ENCODE peak calls at places on chromosomes 12 and 14, in four cellular contexts. P, Q, W and V are unnamed samples. For H3K4me1 and H3K36me3, the result is how much of the 10 kb centered on the place peaks cover.

GRCh38 chr12:12899530-12900380 is 8.4 kb downstream of the GPRC5A start:
- DNase-seq in P (no peak), Q (peak), W (no peak), V (no peak)

GRCh38 chr12:21815306-21816062 is 41.0 kb upstream of the KCNJ8 start:
- DNase-seq in P (no peak), Q (peak), W (no peak), V (no peak)

GRCh38 chr14:21090194-21090939 is 8.1 kb downstream of the ZNF219 start:
- DNase-seq in P (no peak), Q (no peak), W (no peak), V (no peak)

GRCh38 chr14:32754209-32754608 is 184.5 kb upstream of the NPAS3 start:
- DNase-seq in P (no peak), Q (no peak), W (no peak), V (no peak)

GRCh38 chr12:98698603-98699463 is 53.7 kb downstream of the APAF1 start:
- DNase-seq in P (peak), Q (peak), W (peak), V (peak)

GRCh38 chr12:31204995-31205582 is 120.9 kb downstream of the SINHCAF start:
- DNase-seq in P (no peak), Q (peak), W (no peak), V (no peak)

GRCh38 chr12:754871-755562 is 2.6 kb downstream of the WNK1 start:
- DNase-seq in P (no peak), Q (peak), W (peak), V (no peak)

GRCh38 chr12:6708968-6709394 is 8.4 kb upstream of the PIANP start:
- DNase-seq in P (no peak), Q (no peak), W (no peak), V (no peak)

GRCh38 chr14:20343855-20344205 is 395 bp downstream of the PARP2 start:
- DNase-seq in P (no peak), Q (peak), W (peak), V (peak)

GRCh38 chr12:94649349-94650142 is 811 bp downstream of the TMCC3 start:
- DNase-seq in P (peak), Q (peak), W (peak), V (peak)

DNA sequence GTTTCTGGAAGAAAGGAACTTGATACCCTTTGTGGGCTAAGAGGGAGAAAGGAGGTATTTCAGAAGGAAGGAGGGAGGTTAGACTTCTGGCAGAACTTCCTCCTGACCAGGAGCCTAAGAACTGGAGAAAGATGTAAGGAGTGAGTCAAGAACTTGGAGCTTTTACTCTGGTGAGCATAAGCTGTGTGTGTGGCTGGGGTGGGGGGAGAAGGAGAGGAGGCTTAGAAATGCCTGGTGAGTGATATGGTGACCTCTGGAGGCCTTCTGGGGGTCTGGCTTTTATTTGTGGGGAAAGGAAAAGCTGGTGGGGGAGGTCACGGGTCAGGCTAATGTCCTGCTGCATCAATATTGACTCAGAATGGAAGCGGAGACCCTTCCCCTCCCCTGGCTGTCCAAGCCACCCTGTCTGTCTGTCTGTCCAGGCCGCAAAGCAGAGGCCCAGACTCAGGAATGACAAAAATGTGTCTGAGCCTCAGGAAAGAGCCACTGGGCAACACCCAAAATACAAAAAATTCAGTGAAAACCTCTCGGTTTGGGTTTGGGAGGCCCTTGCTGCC is 4.8 kb downstream of the LRP1 start:
- DNase-seq in P (no peak), Q (peak), W (no peak), V (no peak)
- H3K4me1 ChIP-seq in P (under half), Q (half or more), W (under half), V (under half)

GRCh38 chr12:51846911-51847829 is 1.3 kb downstream of the FIGNL2 start:
- DNase-seq in P (peak), Q (peak), W (no peak), V (peak)

GRCh38 chr12:51846209-51846779 is 2.2 kb downstream of the FIGNL2 start:
- DNase-seq in P (no peak), Q (no peak), W (no peak), V (no peak)

GRCh38 chr12:51850081-51850932 is 1.8 kb upstream of the FIGNL2 start:
- DNase-seq in P (no peak), Q (no peak), W (no peak), V (no peak)

GRCh38 chr12:51848843-51849735 is 571 bp upstream of the FIGNL2 start:
- DNase-seq in P (peak), Q (no peak), W (no peak), V (peak)

DNA sequence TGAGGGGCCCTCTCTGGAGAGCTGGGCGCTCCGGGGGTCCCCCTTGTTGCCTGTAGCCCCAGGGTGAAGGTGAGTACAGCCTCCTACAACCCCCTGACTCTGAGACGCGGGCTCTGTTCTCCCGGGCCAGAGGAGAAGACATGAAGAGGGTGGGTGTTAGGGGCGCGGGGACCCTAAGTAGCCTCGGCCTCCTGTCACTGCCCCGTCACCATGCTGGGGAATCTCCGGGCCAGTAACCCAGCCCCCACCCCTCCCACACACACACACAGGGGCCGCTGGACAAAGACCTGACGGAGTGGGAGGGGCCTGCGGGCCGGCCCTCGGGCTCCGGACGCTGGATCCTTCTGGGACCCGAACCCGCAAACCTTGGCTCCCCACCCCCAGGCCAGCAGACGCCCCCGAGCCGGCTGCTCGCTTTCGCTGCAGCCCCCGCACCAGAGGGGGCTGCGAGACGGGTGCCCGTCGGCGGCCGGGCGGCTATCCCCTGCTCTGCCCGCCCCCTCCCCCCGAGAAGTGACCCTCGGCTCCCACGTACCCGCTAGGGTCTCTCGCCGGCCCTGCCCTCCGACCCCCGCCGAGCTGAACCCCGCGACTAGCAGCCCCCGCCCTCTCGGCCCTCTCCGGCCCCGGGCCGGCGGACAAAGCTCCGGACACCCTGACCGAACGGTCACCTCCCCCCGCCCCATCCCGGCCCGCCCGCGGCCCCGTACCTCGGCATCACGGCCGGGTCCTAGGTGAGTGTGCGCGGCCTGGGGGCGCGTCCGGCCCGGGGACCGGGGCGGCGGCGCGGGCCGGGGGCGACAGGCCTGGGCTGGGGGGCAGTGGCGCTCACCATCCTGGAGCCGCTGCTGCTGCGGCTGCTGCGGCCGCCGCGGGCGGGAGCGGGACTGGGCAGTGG is at the start of gene FIGNL2:
- DNase-seq in P (peak), Q (peak), W (no peak), V (peak)
- H3K4me3 ChIP-seq in P (peak), Q (peak), W (peak), V (peak)

GRCh38 chr14:22607291-22607690 is 9.2 kb downstream of the ABHD4 start:
- DNase-seq in P (no peak), Q (no peak), W (no peak), V (peak)

GRCh38 chr14:22613091-22613695 is 15.1 kb downstream of the ABHD4 start:
- DNase-seq in P (no peak), Q (peak), W (no peak), V (peak)

GRCh38 chr14:22613736-22614239 is 15.7 kb downstream of the ABHD4 start:
- DNase-seq in P (no peak), Q (no peak), W (no peak), V (peak)

GRCh38 chr14:22614240-22614799 is 16.2 kb downstream of the ABHD4 start:
- DNase-seq in P (no peak), Q (peak), W (no peak), V (peak)

DNA sequence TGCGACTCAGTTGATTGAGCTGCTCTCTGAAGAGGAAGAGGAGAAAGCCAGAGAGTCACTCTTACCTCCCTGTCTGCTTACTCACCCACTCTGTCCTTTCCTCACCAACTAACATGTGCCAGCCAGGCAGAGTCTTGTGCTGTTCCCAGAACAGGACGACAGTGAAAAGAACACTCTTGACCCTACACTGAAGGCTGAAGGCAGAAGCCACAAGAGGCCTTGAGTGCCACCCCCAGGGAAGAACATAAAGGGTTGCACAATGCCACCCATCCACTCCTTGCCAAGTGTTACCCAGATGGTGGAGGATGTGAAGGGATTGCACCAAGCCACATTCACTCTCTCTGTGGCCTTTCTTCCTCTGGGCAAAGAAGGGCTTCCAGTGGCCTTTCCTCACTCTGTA is 12.8 kb downstream of the ABHD4 start:
- DNase-seq in P (no peak), Q (peak), W (no peak), V (no peak)
- H3K36me3 ChIP-seq in P (under half), Q (under half), W (under half), V (under half)

DNA sequence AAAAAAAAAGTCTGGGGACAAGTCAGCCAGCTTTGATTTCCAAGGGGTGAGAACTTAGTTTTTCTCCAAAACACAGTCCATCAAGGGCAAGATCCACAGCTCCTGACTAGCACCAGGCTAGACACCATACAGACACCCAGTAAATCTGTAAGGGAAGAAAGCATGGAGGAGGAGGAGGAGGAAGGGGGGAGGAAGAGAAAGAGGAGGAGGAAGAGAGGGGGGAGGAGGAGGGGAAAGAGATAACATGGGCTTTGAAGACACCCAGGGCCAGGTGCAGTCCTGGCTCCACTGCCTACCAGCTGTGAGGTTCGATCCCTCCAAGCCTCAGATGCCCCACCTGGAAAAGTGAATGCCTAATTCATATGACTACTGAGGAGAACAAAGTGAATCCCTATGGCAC is 18.3 kb downstream of the KDM2B start:
- DNase-seq in P (no peak), Q (no peak), W (no peak), V (no peak)
- H3K4me1 ChIP-seq in P (under half), Q (under half), W (under half), V (under half)

DNA sequence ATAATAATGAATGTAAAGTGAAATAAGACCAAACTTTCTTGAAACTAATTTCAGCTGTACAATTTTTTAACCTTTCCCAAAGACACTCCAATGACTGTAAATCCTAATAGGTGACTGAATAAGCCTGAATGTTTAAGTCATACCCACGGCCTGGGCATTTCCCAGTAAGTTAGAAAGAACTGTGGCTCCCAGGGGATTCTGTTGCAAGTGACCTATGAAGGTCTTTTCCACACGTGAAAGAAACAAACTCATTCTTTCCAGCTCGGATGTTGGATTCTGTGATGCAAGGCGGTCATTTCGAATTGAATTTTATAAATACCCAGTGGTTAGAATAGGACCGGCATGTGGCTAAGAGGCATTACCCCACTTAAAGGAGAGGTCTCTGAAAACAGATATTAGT is 1134.4 kb downstream of the GALC start:
- DNase-seq in P (no peak), Q (no peak), W (no peak), V (no peak)
- H3K4me3 ChIP-seq in P (no peak), Q (no peak), W (no peak), V (no peak)

DNA sequence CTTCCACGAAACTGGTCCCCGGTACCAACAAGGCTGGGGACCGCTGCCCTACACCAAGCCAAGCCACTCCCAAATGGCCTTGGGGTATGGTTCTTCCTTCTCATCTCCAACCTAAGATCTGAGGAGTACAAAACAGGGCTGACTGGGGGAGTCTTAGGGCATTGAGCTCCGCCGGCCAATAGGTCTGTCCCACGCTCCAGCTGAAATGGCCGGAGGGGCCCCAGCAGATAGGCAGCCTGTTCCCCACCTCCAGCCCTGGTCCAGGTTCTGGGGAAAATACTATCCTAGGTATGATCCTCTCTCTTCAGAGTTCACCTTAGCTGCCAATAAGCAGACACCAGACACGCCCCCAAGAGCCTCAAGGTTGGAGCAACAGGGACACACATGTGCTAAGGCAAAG is 90.2 kb downstream of the ACTN1 start:
- DNase-seq in P (no peak), Q (no peak), W (no peak), V (no peak)
- H3K36me3 ChIP-seq in P (half or more), Q (half or more), W (under half), V (half or more)

GRCh38 chr14:70649803-70650202 is 8.1 kb downstream of the TTC9 start:
- DNase-seq in P (no peak), Q (no peak), W (no peak), V (no peak)
- H3K4me1 ChIP-seq in P (under half), Q (under half), W (under half), V (under half)